ENCODE peak calls at places on chromosomes 11 and 22, in four cellular contexts. N is astrocyte of the spinal cord, J is astrocyte of the cerebellum, U is upper lobe of right lung. T is an unnamed sample.

GRCh38 chr22:46758867-46759290 is 3.6 kb upstream of the TBC1D22A start:
- DNase-seq in N (peak; percentile 66), J (no peak), U (peak; percentile 72), T (peak; percentile 76)

GRCh38 chr11:86421976-86422770 is 47.5 kb downstream of the CCDC81 start:
- DNase-seq in N (no peak), J (no peak), U (no peak), T (peak; percentile 19)

GRCh38 chr11:106186630-106187029 is 109.2 kb downstream of the AASDHPPT start:
- DNase-seq in N (no peak), J (no peak), U (no peak), T (peak; percentile 10)

GRCh38 chr11:7494086-7494775 is 8.9 kb downstream of the OLFML1 start:
- DNase-seq in N (no peak), J (no peak), U (no peak), T (peak; percentile 90)

GRCh38 chr11:106424111-106424510 is 346.6 kb downstream of the AASDHPPT start:
- DNase-seq in N (peak; percentile 71), J (peak; percentile 57), U (no peak), T (peak; percentile 85)

GRCh38 chr11:13772223-13773046 is 104.0 kb downstream of the FAR1 start:
- DNase-seq in N (peak; percentile 70), J (peak; percentile 66), U (no peak), T (peak; percentile 87)

GRCh38 chr11:92436026-92436425 is 211.4 kb downstream of the FAT3 start:
- DNase-seq in N (no peak), J (no peak), U (no peak), T (no peak)

GRCh38 chr11:92322225-92322624 is 97.6 kb downstream of the FAT3 start:
- DNase-seq in N (peak; percentile 51), J (no peak), U (no peak), T (peak; percentile 31)

GRCh38 chr11:111554532-111554931 is 14.0 kb downstream of the LAYN start:
- DNase-seq in N (no peak), J (no peak), U (no peak), T (peak; percentile 93)

GRCh38 chr11:120536797-120537169 is 25.2 kb downstream of the GRIK4 start:
- DNase-seq in N (no peak), J (no peak), U (no peak), T (no peak)

GRCh38 chr11:46363031-46363407 is 15.8 kb downstream of the DGKZ start:
- DNase-seq in N (peak; percentile 74), J (no peak), U (peak; percentile 81), T (peak; percentile 59)

GRCh38 chr22:32823024-32823730 is 21.7 kb downstream of the TIMP3 start:
- DNase-seq in N (peak; percentile 45), J (peak; percentile 19), U (no peak), T (peak; percentile 61)

GRCh38 chr11:73295259-73295995 is 12.6 kb upstream of the ARHGEF17 start:
- DNase-seq in N (peak; percentile 78), J (peak; percentile 47), U (peak; percentile 84), T (peak; percentile 81)

GRCh38 chr11:104997288-104997687 is 25.7 kb downstream of the CASP5 start:
- DNase-seq in N (no peak), J (no peak), U (no peak), T (peak; percentile 3)

GRCh38 chr22:22520667-22521602 is 865 bp upstream of the ZNF280A start:
- DNase-seq in N (no peak), J (no peak), U (no peak), T (no peak)

GRCh38 chr22:22520020-22520656 is at the start of gene ZNF280A:
- DNase-seq in N (peak; percentile 3), J (no peak), U (no peak), T (no peak)

GRCh38 chr22:22516992-22517391 is 3.1 kb downstream of the ZNF280A start:
- DNase-seq in N (no peak), J (no peak), U (no peak), T (no peak)

GRCh38 chr22:22521631-22522030 is 1.6 kb upstream of the ZNF280A start:
- DNase-seq in N (no peak), J (no peak), U (no peak), T (no peak)

DNA sequence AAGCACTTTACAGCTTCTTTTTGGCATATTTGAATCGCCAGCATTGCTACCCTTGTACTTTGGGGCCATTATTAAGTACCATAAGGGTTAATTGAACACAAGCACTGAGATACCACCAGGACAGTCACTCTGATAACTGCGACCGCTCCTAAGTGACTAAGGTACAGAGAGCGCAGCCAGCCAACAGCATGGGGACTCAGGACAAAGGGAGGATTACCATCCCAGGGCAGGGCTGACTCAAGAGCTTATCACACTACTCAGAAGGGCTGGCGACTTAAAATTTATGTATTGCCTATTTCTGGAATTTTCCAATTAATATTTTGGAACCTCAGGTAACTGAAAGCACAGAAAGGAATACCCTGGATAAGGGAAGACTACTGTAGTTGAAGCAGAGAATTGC is 479 bp downstream of the ZNF280A start:
- DNase-seq in N (no peak), J (no peak), U (no peak), T (no peak)
- H3K4me3 ChIP-seq in N (no peak overlapping the region), J (no peak overlapping the region), U (no peak overlapping the region), T (no peak overlapping the region)

GRCh38 chr11:115503083-115503885 is 931 bp downstream of the CADM1 start:
- DNase-seq in N (peak; percentile 73), J (no peak), U (peak; percentile 90), T (peak; percentile 28)

GRCh38 chr11:115503886-115504278 is 333 bp downstream of the CADM1 start:
- DNase-seq in N (no peak), J (no peak), U (no peak), T (no peak)

GRCh38 chr11:115502636-115503082 is 1.6 kb downstream of the CADM1 start:
- DNase-seq in N (no peak), J (no peak), U (no peak), T (no peak)

GRCh38 chr11:115505165-115505564 is 950 bp upstream of the CADM1 start:
- DNase-seq in N (no peak), J (no peak), U (no peak), T (no peak)

DNA sequence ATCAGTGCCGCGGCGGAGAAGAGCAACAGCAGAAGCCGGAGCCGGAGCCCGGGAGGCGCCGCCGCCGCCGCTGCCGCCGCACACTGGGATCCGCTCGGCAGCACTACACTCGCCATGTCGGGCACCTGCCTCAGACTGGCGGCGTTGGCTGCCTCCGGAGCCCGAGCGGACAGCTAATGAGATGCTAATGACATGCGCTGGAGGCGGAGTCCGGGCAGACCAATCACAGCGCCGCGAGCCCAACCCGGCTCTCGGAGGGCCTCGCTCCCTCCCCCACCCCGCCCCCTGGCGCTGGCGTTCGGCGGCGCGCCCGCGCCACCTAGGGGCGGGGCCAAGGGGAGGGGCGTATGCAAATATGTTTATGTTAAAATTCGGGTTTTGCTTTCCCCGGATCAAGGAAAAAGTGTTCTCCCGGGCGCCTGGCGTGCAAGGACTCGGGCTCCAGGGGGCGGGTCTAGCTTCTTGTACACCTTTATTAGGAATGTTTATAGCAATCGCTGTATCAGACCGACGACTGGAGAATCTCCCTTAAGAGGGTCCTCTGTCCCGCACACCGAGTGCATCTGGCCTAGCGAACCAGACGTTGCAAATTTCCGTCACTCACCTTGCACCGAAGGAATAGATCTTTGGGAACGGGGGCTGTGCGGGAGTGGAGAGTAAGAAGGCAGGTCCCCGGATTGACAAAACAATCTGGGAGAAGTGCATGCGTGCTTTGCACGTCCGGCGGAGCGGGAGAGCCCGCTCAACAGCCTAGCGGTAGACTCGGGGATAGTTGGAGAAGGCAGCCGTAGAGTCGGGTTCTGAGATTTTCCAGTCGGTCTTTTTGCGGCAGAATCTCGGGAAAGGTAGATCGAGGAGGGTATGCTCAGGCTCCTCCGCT is at the start of gene CADM1:
- DNase-seq in N (peak; percentile 95), J (peak; percentile 92), U (peak; percentile 98), T (peak; percentile 83)
- TF ChIP-seq CTCF in N (peak; percentile 67), J (peak; percentile 75), U (peak; percentile 56), T (peak; percentile 64)

GRCh38 chr22:39115570-39115969 is 18.5 kb downstream of the APOBEC3H start:
- DNase-seq in N (no peak), J (no peak), U (no peak), T (no peak)
- H3K4me3 ChIP-seq in N (no peak overlapping the region), J (no peak overlapping the region), U (no peak overlapping the region), T (no peak overlapping the region)

GRCh38 chr11:67252831-67253239 is 13.4 kb upstream of the GRK2 start:
- DNase-seq in N (peak; percentile 50), J (no peak), U (no peak), T (peak; percentile 75)
- TF ChIP-seq CTCF in N (peak; percentile 52), J (peak; percentile 48), U (peak; percentile 21), T (peak; percentile 68)